ENCODE peak calls at places on chromosomes 2 and 18, in six cellular contexts. One of them, this sample, is unnamed.

GRCh38 chr18:32093523-32093922 is 1.8 kb downstream of the RNF138 start:
- DNase-seq in endodermal cell: no peak
- DNase-seq in uterus: no peak
- DNase-seq in SJSA1: no peak
- DNase-seq in pancreas: no peak
- DNase-seq in right cardiac atrium: no peak
- DNase-seq in this sample: no peak

GRCh38 chr18:902179-902718 is 2.4 kb upstream of the ADCYAP1 start:
- DNase-seq in endodermal cell: peak
- DNase-seq in uterus: no peak
- DNase-seq in SJSA1: no peak
- DNase-seq in pancreas: no peak
- DNase-seq in right cardiac atrium: no peak
- DNase-seq in this sample: no peak

GRCh38 chr2:71592181-71592711 is 138.9 kb downstream of the DYSF start:
- DNase-seq in endodermal cell: peak
- DNase-seq in uterus: no peak
- DNase-seq in SJSA1: peak
- DNase-seq in pancreas: no peak
- DNase-seq in right cardiac atrium: no peak
- DNase-seq in this sample: no peak

GRCh38 chr2:53991948-53992347 is 21.2 kb upstream of the PSME4 start:
- DNase-seq in endodermal cell: no peak
- DNase-seq in uterus: no peak
- DNase-seq in SJSA1: no peak
- DNase-seq in pancreas: no peak
- DNase-seq in right cardiac atrium: no peak
- DNase-seq in this sample: no peak

GRCh38 chr2:98258906-98259305 is 87.3 kb upstream of the CNGA3 start:
- DNase-seq in endodermal cell: no peak
- DNase-seq in uterus: no peak
- DNase-seq in SJSA1: no peak
- DNase-seq in pancreas: no peak
- DNase-seq in right cardiac atrium: no peak
- DNase-seq in this sample: no peak

GRCh38 chr18:23721711-23722479 is 32.6 kb downstream of the LAMA3 start:
- DNase-seq in endodermal cell: peak
- DNase-seq in uterus: no peak
- DNase-seq in SJSA1: no peak
- DNase-seq in pancreas: no peak
- DNase-seq in right cardiac atrium: no peak
- DNase-seq in this sample: no peak

GRCh38 chr2:153819501-153819900 is 52.2 kb upstream of the GALNT13 start:
- DNase-seq in endodermal cell: peak
- DNase-seq in uterus: no peak
- DNase-seq in SJSA1: no peak
- DNase-seq in pancreas: no peak
- DNase-seq in right cardiac atrium: no peak
- DNase-seq in this sample: no peak

GRCh38 chr2:108612153-108612513 is 77.9 kb downstream of the LIMS1 start:
- DNase-seq in endodermal cell: no peak
- DNase-seq in uterus: no peak
- DNase-seq in SJSA1: no peak
- DNase-seq in pancreas: no peak
- DNase-seq in right cardiac atrium: no peak
- DNase-seq in this sample: no peak

GRCh38 chr2:194319222-194319992 is 1337.6 kb upstream of the SLC39A10 start:
- DNase-seq in endodermal cell: peak
- DNase-seq in uterus: no peak
- DNase-seq in SJSA1: no peak
- DNase-seq in pancreas: no peak
- DNase-seq in right cardiac atrium: no peak
- DNase-seq in this sample: no peak

GRCh38 chr2:98091738-98092137 is 4.8 kb downstream of the VWA3B start:
- DNase-seq in endodermal cell: no peak
- DNase-seq in uterus: no peak
- DNase-seq in SJSA1: no peak
- DNase-seq in pancreas: no peak
- DNase-seq in right cardiac atrium: no peak
- DNase-seq in this sample: no peak

GRCh38 chr18:72637319-72638113 is 93.4 kb upstream of the CBLN2 start:
- DNase-seq in endodermal cell: no peak
- DNase-seq in uterus: no peak
- DNase-seq in SJSA1: no peak
- DNase-seq in pancreas: no peak
- DNase-seq in right cardiac atrium: no peak
- DNase-seq in this sample: no peak

GRCh38 chr2:168699834-168700417 is 102.5 kb upstream of the NOSTRIN start:
- DNase-seq in endodermal cell: no peak
- DNase-seq in uterus: peak
- DNase-seq in SJSA1: no peak
- DNase-seq in pancreas: peak
- DNase-seq in right cardiac atrium: peak
- DNase-seq in this sample: peak

GRCh38 chr2:126836761-126837679 is 61.7 kb upstream of the TEX51 start:
- DNase-seq in endodermal cell: peak
- DNase-seq in uterus: no peak
- DNase-seq in SJSA1: no peak
- DNase-seq in pancreas: no peak
- DNase-seq in right cardiac atrium: no peak
- DNase-seq in this sample: no peak

GRCh38 chr2:32864337-32864736 is 82.4 kb upstream of the LTBP1 start:
- DNase-seq in endodermal cell: no peak
- DNase-seq in uterus: no peak
- DNase-seq in SJSA1: peak
- DNase-seq in pancreas: no peak
- DNase-seq in right cardiac atrium: no peak
- DNase-seq in this sample: no peak

GRCh38 chr2:119212139-119212800 is 11.4 kb upstream of the STEAP3 start:
- DNase-seq in endodermal cell: no peak
- DNase-seq in uterus: no peak
- DNase-seq in SJSA1: no peak
- DNase-seq in pancreas: no peak
- DNase-seq in right cardiac atrium: peak
- DNase-seq in this sample: no peak

GRCh38 chr18:49016648-49017539 is 66.1 kb upstream of the SMAD7 start:
- DNase-seq in endodermal cell: peak
- DNase-seq in uterus: peak
- DNase-seq in SJSA1: peak
- DNase-seq in pancreas: peak
- DNase-seq in right cardiac atrium: no peak
- DNase-seq in this sample: peak

GRCh38 chr2:32632089-32632488 is 4.2 kb downstream of the TTC27 start:
- DNase-seq in endodermal cell: no peak
- DNase-seq in uterus: no peak
- DNase-seq in SJSA1: no peak
- DNase-seq in pancreas: no peak
- DNase-seq in right cardiac atrium: no peak
- DNase-seq in this sample: no peak

GRCh38 chr2:109170645-109171044 is 41.6 kb downstream of the SH3RF3 start:
- DNase-seq in endodermal cell: peak
- DNase-seq in uterus: no peak
- DNase-seq in SJSA1: no peak
- DNase-seq in pancreas: no peak
- DNase-seq in right cardiac atrium: no peak
- DNase-seq in this sample: no peak

GRCh38 chr18:31657823-31658669 is 26.3 kb downstream of the B4GALT6 start:
- DNase-seq in endodermal cell: no peak
- DNase-seq in uterus: no peak
- DNase-seq in SJSA1: no peak
- DNase-seq in pancreas: no peak
- DNase-seq in right cardiac atrium: no peak
- DNase-seq in this sample: no peak

GRCh38 chr2:109005686-109006204 is 16.7 kb upstream of the EDAR start:
- DNase-seq in endodermal cell: no peak
- DNase-seq in uterus: no peak
- DNase-seq in SJSA1: no peak
- DNase-seq in pancreas: no peak
- DNase-seq in right cardiac atrium: peak
- DNase-seq in this sample: no peak

GRCh38 chr2:129178356-129178755 is 801.1 kb upstream of the RAB6C start:
- DNase-seq in endodermal cell: no peak
- DNase-seq in uterus: no peak
- DNase-seq in SJSA1: no peak
- DNase-seq in pancreas: no peak
- DNase-seq in right cardiac atrium: peak
- DNase-seq in this sample: no peak

GRCh38 chr2:62526531-62527381 is 20.8 kb upstream of the TMEM17 start:
- DNase-seq in endodermal cell: peak
- DNase-seq in uterus: no peak
- DNase-seq in SJSA1: peak
- DNase-seq in pancreas: no peak
- DNase-seq in right cardiac atrium: no peak
- DNase-seq in this sample: no peak

GRCh38 chr2:128420131-128420530 is 101.5 kb upstream of the HS6ST1 start:
- DNase-seq in endodermal cell: no peak
- DNase-seq in uterus: peak
- DNase-seq in SJSA1: no peak
- DNase-seq in pancreas: no peak
- DNase-seq in right cardiac atrium: no peak
- DNase-seq in this sample: no peak

GRCh38 chr2:17940105-17940630 is 61.7 kb downstream of the KCNS3 start:
- DNase-seq in endodermal cell: no peak
- DNase-seq in uterus: no peak
- DNase-seq in SJSA1: no peak
- DNase-seq in pancreas: no peak
- DNase-seq in right cardiac atrium: no peak
- DNase-seq in this sample: no peak

GRCh38 chr18:27778441-27778840 is 398.5 kb downstream of the CDH2 start:
- DNase-seq in endodermal cell: no peak
- DNase-seq in uterus: no peak
- DNase-seq in SJSA1: no peak
- DNase-seq in pancreas: no peak
- DNase-seq in right cardiac atrium: no peak
- DNase-seq in this sample: no peak

GRCh38 chr2:195663007-195663406 is 6.0 kb downstream of the SLC39A10 start:
- DNase-seq in endodermal cell: no peak
- DNase-seq in uterus: no peak
- DNase-seq in SJSA1: no peak
- DNase-seq in pancreas: no peak
- DNase-seq in right cardiac atrium: no peak
- DNase-seq in this sample: no peak

GRCh38 chr18:25594351-25594750 is 242.4 kb upstream of the ZNF521 start:
- DNase-seq in endodermal cell: no peak
- DNase-seq in uterus: no peak
- DNase-seq in SJSA1: no peak
- DNase-seq in pancreas: no peak
- DNase-seq in right cardiac atrium: no peak
- DNase-seq in this sample: no peak

GRCh38 chr18:51070545-51070944 is 40.5 kb downstream of the SMAD4 start:
- DNase-seq in endodermal cell: no peak
- DNase-seq in uterus: no peak
- DNase-seq in SJSA1: no peak
- DNase-seq in pancreas: no peak
- DNase-seq in right cardiac atrium: no peak
- DNase-seq in this sample: no peak

GRCh38 chr2:55408946-55409868 is 10.4 kb downstream of the CCDC88A start:
- DNase-seq in endodermal cell: no peak
- DNase-seq in uterus: no peak
- DNase-seq in SJSA1: no peak
- DNase-seq in pancreas: no peak
- DNase-seq in right cardiac atrium: no peak
- DNase-seq in this sample: no peak
- H3K4me3 ChIP-seq in endodermal cell: no peak
- H3K4me3 ChIP-seq in uterus: no peak
- H3K4me3 ChIP-seq in SJSA1: no peak
- H3K4me3 ChIP-seq in pancreas: no peak
- H3K4me3 ChIP-seq in right cardiac atrium: no peak
- H3K4me3 ChIP-seq in this sample: no peak

DNA sequence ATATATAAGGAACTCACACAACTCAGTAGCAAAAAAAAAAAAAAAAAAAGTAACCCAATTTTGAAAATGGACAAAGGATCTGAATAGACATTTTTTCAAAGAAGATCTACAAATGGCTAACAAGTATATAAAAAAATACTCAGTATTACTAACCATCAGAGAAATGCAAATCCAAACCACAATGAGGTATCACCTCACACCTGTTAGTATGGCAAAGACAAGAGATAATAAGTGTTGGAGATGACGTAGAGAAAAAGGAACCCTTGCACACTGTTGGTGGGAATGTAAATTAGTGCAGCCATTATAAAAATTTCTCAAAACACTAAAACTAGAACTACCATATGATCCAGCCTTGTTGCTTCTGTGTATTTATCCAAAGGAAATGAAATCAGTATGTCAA is 5.8 kb upstream of the CNDP1 start:
- DNase-seq in endodermal cell: no peak
- DNase-seq in uterus: no peak
- DNase-seq in SJSA1: no peak
- DNase-seq in pancreas: no peak
- DNase-seq in right cardiac atrium: no peak
- DNase-seq in this sample: no peak
- H3K27ac ChIP-seq in endodermal cell: no peak
- H3K27ac ChIP-seq in uterus: no peak
- H3K27ac ChIP-seq in SJSA1: no peak
- H3K27ac ChIP-seq in pancreas: no peak
- H3K27ac ChIP-seq in right cardiac atrium: no peak
- H3K27ac ChIP-seq in this sample: no peak

DNA sequence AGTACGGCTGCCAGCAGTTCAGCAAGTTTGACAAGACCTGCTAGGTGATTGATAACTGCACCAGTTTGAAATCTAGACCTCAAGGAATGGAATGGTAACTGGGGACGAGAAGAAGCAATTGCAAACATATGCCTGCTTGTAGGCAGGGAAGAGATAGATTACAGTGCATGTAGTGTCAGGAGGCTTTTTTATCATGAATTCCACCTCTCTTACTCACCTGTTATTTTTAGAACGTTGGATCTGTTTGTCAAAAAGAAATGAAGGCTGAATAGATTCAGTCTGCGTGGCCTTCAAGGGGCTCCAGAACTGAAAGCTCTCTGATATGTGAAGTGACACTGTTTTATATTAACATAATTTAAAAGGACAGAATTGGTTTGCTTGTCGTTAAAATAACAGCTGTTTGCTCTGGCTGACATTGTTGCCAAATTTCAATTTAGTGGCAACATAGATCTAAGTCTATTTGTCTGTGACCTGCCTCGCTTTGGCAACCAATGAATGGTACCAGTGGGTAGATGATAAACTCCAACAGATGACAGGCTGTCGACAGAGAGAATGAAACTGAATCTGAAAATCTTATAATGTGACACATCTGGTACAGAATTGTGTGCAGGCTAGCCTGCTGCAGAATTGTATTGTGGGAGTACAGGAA is 199.4 kb downstream of the ZNF407 start:
- DNase-seq in endodermal cell: no peak
- DNase-seq in uterus: no peak
- DNase-seq in SJSA1: peak
- DNase-seq in pancreas: no peak
- DNase-seq in right cardiac atrium: no peak
- DNase-seq in this sample: no peak
- H3K4me3 ChIP-seq in endodermal cell: no peak
- H3K4me3 ChIP-seq in uterus: no peak
- H3K4me3 ChIP-seq in SJSA1: no peak
- H3K4me3 ChIP-seq in pancreas: no peak
- H3K4me3 ChIP-seq in right cardiac atrium: no peak
- H3K4me3 ChIP-seq in this sample: no peak

DNA sequence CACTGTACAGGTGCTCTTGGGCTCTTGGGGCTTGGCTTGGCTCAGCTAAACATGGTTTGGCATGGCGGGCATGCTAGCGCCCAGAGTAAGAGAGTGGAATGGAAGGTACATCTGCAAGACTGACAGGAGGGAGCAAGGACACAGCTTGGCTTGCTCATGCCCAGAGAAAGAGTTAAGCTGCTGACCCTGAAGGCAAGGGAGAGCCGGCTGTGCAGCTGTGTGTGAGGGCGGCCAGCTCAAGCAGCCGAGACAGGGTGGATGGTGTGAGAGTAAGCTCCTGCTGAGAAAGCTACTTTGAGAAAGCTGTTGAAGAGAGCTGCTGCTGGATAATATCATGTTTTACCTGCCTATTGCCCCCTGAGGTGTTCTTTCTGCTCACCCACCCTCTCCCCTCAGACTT is 135.6 kb downstream of the CCBE1 start:
- DNase-seq in endodermal cell: no peak
- DNase-seq in uterus: no peak
- DNase-seq in SJSA1: no peak
- DNase-seq in pancreas: no peak
- DNase-seq in right cardiac atrium: no peak
- DNase-seq in this sample: no peak
- H3K27ac ChIP-seq in endodermal cell: no peak
- H3K27ac ChIP-seq in uterus: no peak
- H3K27ac ChIP-seq in SJSA1: no peak
- H3K27ac ChIP-seq in pancreas: no peak
- H3K27ac ChIP-seq in right cardiac atrium: no peak
- H3K27ac ChIP-seq in this sample: no peak

This sample was measured in heart left ventricle.